ENCODE peak calls at places on chromosomes 16 and 17, in four cellular contexts. H, E, U and O are unnamed samples.

GRCh38 chr17:73394523-73395450 is 83.0 kb upstream of the CDC42EP4 start:
- DNase-seq in H (no peak), E (no peak), U (no peak), O (no peak)

GRCh38 chr16:69725480-69726312 is 664 bp downstream of the NQO1 start:
- DNase-seq in H (no peak), E (peak), U (no peak), O (no peak)

GRCh38 chr16:86692476-86692875 is 114.1 kb downstream of the FOXL1 start:
- DNase-seq in H (no peak), E (no peak), U (no peak), O (no peak)

GRCh38 chr17:34012709-34013375 is 242.2 kb upstream of the CCL2 start:
- DNase-seq in H (no peak), E (no peak), U (no peak), O (no peak)

GRCh38 chr16:67648088-67648763 is 3.3 kb downstream of the CARMIL2 start:
- DNase-seq in H (no peak), E (no peak), U (no peak), O (no peak)

GRCh38 chr16:86884256-86884655 is 305.9 kb downstream of the FOXL1 start:
- DNase-seq in H (no peak), E (no peak), U (no peak), O (no peak)

GRCh38 chr17:57067162-57067561 is 17.9 kb upstream of the AKAP1 start:
- DNase-seq in H (no peak), E (no peak), U (no peak), O (no peak)

GRCh38 chr16:51137097-51137496 is 14.0 kb downstream of the SALL1 start:
- DNase-seq in H (no peak), E (no peak), U (no peak), O (no peak)

GRCh38 chr17:4743216-4743615 is 3.5 kb upstream of the CXCL16 start:
- DNase-seq in H (no peak), E (no peak), U (no peak), O (no peak)

GRCh38 chr17:72380120-72380519 is 259.3 kb downstream of the SOX9 start:
- DNase-seq in H (no peak), E (no peak), U (no peak), O (no peak)

GRCh38 chr17:6787081-6787693 is 11.2 kb downstream of the FBXO39 start:
- DNase-seq in H (no peak), E (peak), U (no peak), O (no peak)

GRCh38 chr16:72937360-72937759 is 110.6 kb downstream of the ZFHX3 start:
- DNase-seq in H (no peak), E (peak), U (no peak), O (no peak)

GRCh38 chr16:19375561-19376158 is 42.0 kb upstream of the TMC5 start:
- DNase-seq in H (peak), E (peak), U (peak), O (peak)

GRCh38 chr16:4349332-4349731 is 1.8 kb downstream of the PAM16 start:
- DNase-seq in H (no peak), E (no peak), U (no peak), O (no peak)

GRCh38 chr16:30115238-30115637 is 1.9 kb upstream of the GDPD3 start:
- DNase-seq in H (no peak), E (no peak), U (no peak), O (no peak)

GRCh38 chr16:67456383-67457140 is 24.4 kb downstream of the ATP6V0D1 start:
- DNase-seq in H (peak), E (no peak), U (no peak), O (no peak)

GRCh38 chr16:79172306-79172705 is 428.2 kb downstream of the MAF start:
- DNase-seq in H (no peak), E (no peak), U (no peak), O (no peak)

GRCh38 chr16:23232806-23233205 is 50.3 kb downstream of the SCNN1G start:
- DNase-seq in H (no peak), E (no peak), U (no peak), O (no peak)

GRCh38 chr16:54434859-54435258 is 148.3 kb upstream of the IRX3 start:
- DNase-seq in H (no peak), E (no peak), U (no peak), O (no peak)

GRCh38 chr16:15057755-15058417 is 2.0 kb upstream of the NTAN1 start:
- DNase-seq in H (no peak), E (no peak), U (no peak), O (no peak)

GRCh38 chr16:22347100-22347820 is 27.2 kb downstream of the CDR2 start:
- DNase-seq in H (no peak), E (no peak), U (no peak), O (no peak)

GRCh38 chr16:71894229-71894920 is 956 bp upstream of the IST1 start:
- DNase-seq in H (peak), E (peak), U (no peak), O (no peak)

GRCh38 chr16:82108101-82108500 is 61.9 kb downstream of the MPHOSPH6 start:
- DNase-seq in H (no peak), E (no peak), U (no peak), O (no peak)

GRCh38 chr16:22322741-22323140 is 25.5 kb downstream of the POLR3E start:
- DNase-seq in H (no peak), E (no peak), U (no peak), O (no peak)

GRCh38 chr17:57213180-57213825 is 43.0 kb upstream of the MSI2 start:
- DNase-seq in H (no peak), E (no peak), U (peak), O (no peak)

GRCh38 chr17:21545051-21545450 is 147.3 kb upstream of the KCNJ18 start:
- DNase-seq in H (no peak), E (no peak), U (no peak), O (no peak)

GRCh38 chr17:509316-509715 is 156.7 kb upstream of the RPH3AL start:
- DNase-seq in H (no peak), E (no peak), U (no peak), O (no peak)

GRCh38 chr16:55559933-55560516 is 6.5 kb upstream of the CAPNS2 start:
- DNase-seq in H (no peak), E (no peak), U (no peak), O (no peak)

GRCh38 chr16:57260294-57260929 is 15.4 kb downstream of the ARL2BP start:
- DNase-seq in H (no peak), E (no peak), U (no peak), O (peak)

GRCh38 chr17:46766493-46767491 is 51.7 kb downstream of the WNT3 start:
- DNase-seq in H (no peak), E (no peak), U (no peak), O (no peak)

GRCh38 chr17:81870978-81871386 is at the start of gene ARHGDIA:
- DNase-seq in H (no peak), E (no peak), U (no peak), O (no peak)

GRCh38 chr16:27924411-27925118 is 138.9 kb downstream of the GSG1L start:
- DNase-seq in H (no peak), E (no peak), U (no peak), O (no peak)

GRCh38 chr16:78179666-78180065 is 80.2 kb downstream of the WWOX start:
- DNase-seq in H (no peak), E (peak), U (no peak), O (no peak)

GRCh38 chr17:60127068-60128064 is 22.4 kb upstream of the CA4 start:
- DNase-seq in H (no peak), E (no peak), U (no peak), O (no peak)

GRCh38 chr17:77403854-77404253 is 263.1 kb downstream of the SEC14L1 start:
- DNase-seq in H (no peak), E (no peak), U (no peak), O (no peak)

GRCh38 chr16:49269231-49269630 is 12.4 kb downstream of the CBLN1 start:
- DNase-seq in H (no peak), E (no peak), U (no peak), O (no peak)

GRCh38 chr17:17535957-17536356 is 39.8 kb upstream of the RASD1 start:
- DNase-seq in H (peak), E (no peak), U (no peak), O (no peak)

GRCh38 chr17:49887744-49888360 is 40.0 kb upstream of the TAC4 start:
- DNase-seq in H (no peak), E (no peak), U (no peak), O (no peak)

GRCh38 chr17:45248132-45248936 is 13.6 kb downstream of the SPATA32 start:
- DNase-seq in H (peak), E (no peak), U (peak), O (no peak)

DNA sequence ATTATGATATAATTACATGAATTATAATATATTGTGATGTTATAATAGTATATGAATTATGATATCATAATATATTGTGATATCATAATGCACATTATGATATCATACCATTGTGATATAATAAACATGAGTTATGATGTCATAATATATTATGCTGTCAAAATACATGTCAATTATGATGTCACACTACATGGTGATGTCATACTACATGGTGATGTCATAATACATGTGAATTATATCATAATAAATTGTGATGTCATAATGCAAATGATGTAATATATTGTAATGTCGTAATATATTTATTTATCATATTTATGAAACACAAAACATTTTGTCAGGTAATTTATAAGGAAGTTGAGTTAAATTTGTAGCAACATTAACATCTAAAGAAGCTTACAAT is 1950.1 kb downstream of the TP53TG3F start:
- DNase-seq in H (no peak), E (no peak), U (no peak), O (no peak)
- TF ChIP-seq USF2 in H (no peak), E (no peak), U (no peak), O (no peak)

DNA sequence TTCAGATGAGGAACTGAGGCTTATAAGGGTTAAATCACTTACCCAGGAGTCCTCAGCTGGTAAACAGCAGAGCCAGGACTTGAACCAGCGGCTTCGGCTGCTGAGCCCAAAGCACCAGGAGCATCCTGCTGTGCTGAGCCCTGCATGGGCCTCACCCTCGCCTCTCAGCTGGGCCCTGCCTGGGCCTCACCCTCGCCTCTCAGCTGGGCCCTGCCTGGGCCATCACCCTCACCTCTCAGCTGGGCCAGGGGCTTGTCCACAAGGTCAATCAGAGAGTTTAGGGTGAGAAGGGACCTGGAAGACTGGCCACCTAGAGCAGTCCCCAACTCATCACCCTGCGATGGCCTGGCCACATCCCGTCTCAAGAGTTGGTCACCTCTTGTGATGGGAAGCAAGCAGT is 4.2 kb downstream of the STAC2 start:
- DNase-seq in H (no peak), E (no peak), U (no peak), O (no peak)
- TF ChIP-seq POLR2AphosphoS2 in H (no peak), E (no peak), U (no peak), O (no peak)

GRCh38 chr16:12753203-12754023 is 50.3 kb downstream of the CPPED1 start:
- DNase-seq in H (no peak), E (no peak), U (no peak), O (no peak)

GRCh38 chr16:12750554-12750918 is 53.2 kb downstream of the CPPED1 start:
- DNase-seq in H (no peak), E (no peak), U (no peak), O (no peak)

GRCh38 chr16:12754824-12755543 is 48.7 kb downstream of the CPPED1 start:
- DNase-seq in H (no peak), E (no peak), U (no peak), O (no peak)

GRCh38 chr16:12749076-12749475 is 54.6 kb downstream of the CPPED1 start:
- DNase-seq in H (no peak), E (no peak), U (no peak), O (no peak)

GRCh38 chr16:12752159-12752558 is 51.5 kb downstream of the CPPED1 start:
- DNase-seq in H (no peak), E (no peak), U (no peak), O (no peak)
- TF ChIP-seq USF2 in H (no peak), E (no peak), U (no peak), O (no peak)

GRCh38 chr17:32142857-32143524 is 689 bp downstream of the RHOT1 start:
- DNase-seq in H (peak), E (peak), U (peak), O (no peak)
- TF ChIP-seq POLR2AphosphoS2 in H (no peak), E (no peak), U (no peak), O (no peak)

DNA sequence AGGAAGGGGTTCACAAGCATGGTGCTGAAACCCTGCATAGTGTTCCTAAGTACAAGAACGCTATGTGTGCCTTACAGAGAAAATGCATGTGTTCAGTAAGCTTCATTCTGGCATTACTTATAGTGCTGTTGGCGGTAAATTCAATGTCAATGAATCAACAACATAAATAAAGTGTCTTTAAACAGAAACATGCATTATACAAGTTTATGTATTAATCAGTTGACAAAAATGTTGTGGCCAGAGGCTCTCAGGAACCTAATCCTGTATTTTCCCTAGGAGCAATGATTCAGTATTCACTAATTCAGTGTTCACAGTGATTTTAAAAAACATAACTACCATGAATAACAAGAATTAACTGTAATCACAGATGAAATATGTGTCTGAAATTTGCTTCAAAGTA is 47.1 kb upstream of the MYOCD start:
- DNase-seq in H (no peak), E (no peak), U (no peak), O (no peak)
- TF ChIP-seq USF2 in H (no peak), E (no peak), U (no peak), O (no peak)

GRCh38 chr17:50899559-50900319 is 33.6 kb upstream of the TOB1 start:
- DNase-seq in H (no peak), E (no peak), U (no peak), O (no peak)
- TF ChIP-seq POLR2AphosphoS2 in H (no peak), E (no peak), U (no peak), O (no peak)

DNA sequence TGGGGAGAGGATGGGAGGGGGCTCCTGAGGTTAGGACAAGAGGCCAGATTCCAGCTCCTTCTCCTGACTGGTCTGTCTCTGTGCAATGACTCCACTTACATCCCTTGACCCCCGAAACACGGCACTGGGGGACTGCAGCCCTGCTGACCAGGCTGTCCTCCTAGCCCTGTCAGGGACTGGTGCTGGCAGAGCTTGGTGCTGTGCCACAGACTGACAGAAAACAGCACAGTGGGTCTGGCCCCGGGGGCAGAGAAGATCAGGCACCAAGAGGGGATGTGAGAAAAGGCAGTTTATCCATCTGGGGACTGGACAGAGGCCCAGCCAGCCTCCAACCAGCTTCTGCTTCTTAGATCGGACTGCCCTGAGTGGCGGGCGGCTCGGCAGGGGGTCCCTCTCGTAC is 19.4 kb downstream of the SLC38A7 start:
- DNase-seq in H (no peak), E (no peak), U (no peak), O (no peak)
- TF ChIP-seq USF2 in H (no peak), E (no peak), U (no peak), O (no peak)

GRCh38 chr17:67359960-67360817 is 6.2 kb downstream of the PSMD12 start:
- DNase-seq in H (peak), E (no peak), U (peak), O (no peak)
- TF ChIP-seq POLR2AphosphoS2 in H (no peak), E (no peak), U (no peak), O (no peak)

DNA sequence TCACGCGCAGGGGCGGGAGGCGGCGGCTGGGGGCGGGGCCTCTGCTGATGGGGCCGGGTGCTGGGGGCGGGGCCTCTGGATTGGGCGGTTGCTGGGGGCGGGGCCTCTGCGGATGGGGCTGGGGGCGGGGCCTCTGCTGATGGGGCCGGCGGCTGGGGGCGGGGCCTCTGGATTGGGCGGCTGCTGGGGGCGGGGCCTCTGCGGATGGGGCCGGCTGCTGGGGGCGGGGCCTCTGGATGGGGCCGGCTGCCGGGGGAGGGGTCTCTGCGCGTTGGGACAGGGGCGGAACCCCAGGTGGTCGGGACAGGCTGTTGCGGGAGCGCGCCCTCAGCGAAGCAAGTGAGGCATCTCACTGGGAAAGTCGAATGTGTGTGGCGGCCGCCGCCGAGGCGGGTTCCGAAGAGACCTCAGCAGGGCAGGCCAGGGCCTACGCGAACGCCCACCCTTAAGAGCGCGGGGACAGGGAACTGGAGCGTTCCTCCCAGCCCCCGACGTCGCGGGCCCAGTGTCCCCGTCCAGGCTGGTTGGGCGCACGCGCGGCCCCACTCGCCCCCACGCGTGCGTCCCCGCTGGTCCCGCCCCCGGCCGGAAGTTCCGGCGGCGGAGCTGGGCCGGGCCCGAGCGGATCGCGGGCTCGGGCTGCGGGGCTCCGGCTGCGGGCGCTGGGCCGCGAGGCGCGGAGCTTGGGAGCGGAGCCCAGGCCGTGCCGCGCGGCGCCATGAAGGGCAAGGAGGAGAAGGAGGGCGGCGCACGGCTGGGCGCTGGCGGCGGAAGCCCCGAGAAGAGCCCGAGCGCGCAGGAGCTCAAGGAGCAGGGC is at the start of gene STUB1:
- DNase-seq in H (peak), E (peak), U (peak), O (no peak)
- TF ChIP-seq USF2 in H (no peak), E (no peak), U (no peak), O (no peak)

GRCh38 chr17:32863559-32863958 is 13.4 kb downstream of the MYO1D start:
- DNase-seq in H (no peak), E (no peak), U (no peak), O (no peak)

GRCh38 chr17:32861979-32862378 is 14.9 kb downstream of the MYO1D start:
- DNase-seq in H (no peak), E (no peak), U (no peak), O (no peak)

GRCh38 chr17:32855620-32856019 is 21.3 kb downstream of the MYO1D start:
- DNase-seq in H (no peak), E (no peak), U (no peak), O (no peak)

GRCh38 chr17:32862940-32863339 is 14.0 kb downstream of the MYO1D start:
- DNase-seq in H (no peak), E (no peak), U (no peak), O (no peak)

GRCh38 chr17:32859857-32860525 is 16.9 kb downstream of the MYO1D start:
- DNase-seq in H (no peak), E (no peak), U (peak), O (no peak)
- TF ChIP-seq POLR2AphosphoS2 in H (no peak), E (no peak), U (no peak), O (no peak)